ENCODE peak calls at places on chromosomes 13 and 19, in five cellular contexts. S, I, X, C and D are unnamed samples.

GRCh38 chr19:979318-979741 is 4.8 kb upstream of the WDR18 start:
- DNase-seq in S (no peak), I (no peak), X (no peak), C (no peak), D (no peak)

GRCh38 chr19:39759457-39760184 is 19.0 kb upstream of the LEUTX start:
- DNase-seq in S (no peak), I (no peak), X (no peak), C (no peak), D (no peak)

GRCh38 chr13:30725331-30726085 is 9.8 kb upstream of the ALOX5AP start:
- DNase-seq in S (no peak), I (peak; percentile 24), X (no peak), C (no peak), D (no peak)

GRCh38 chr13:106619688-106620555 is 52.0 kb upstream of the ARGLU1 start:
- DNase-seq in S (no peak), I (peak; percentile 63), X (no peak), C (no peak), D (no peak)

GRCh38 chr19:16232568-16232967 is 34.9 kb downstream of the AP1M1 start:
- DNase-seq in S (no peak), I (no peak), X (no peak), C (no peak), D (no peak)

GRCh38 chr13:69020120-69020519 is 1087.5 kb upstream of the ATXN8OS start:
- DNase-seq in S (no peak), I (no peak), X (no peak), C (no peak), D (no peak)

GRCh38 chr19:49590971-49591730 is at the start of gene PRR12:
- DNase-seq in S (peak; percentile 62), I (peak; percentile 59), X (peak; percentile 66), C (peak; percentile 78), D (peak; percentile 67)

GRCh38 chr13:66618702-66619101 is 611.4 kb downstream of the PCDH9 start:
- DNase-seq in S (no peak), I (no peak), X (no peak), C (no peak), D (no peak)

GRCh38 chr13:72384879-72385278 is 342.6 kb downstream of the MZT1 start:
- DNase-seq in S (no peak), I (no peak), X (no peak), C (no peak), D (no peak)

GRCh38 chr19:49496574-49497008 is 357 bp downstream of the RPS11 start:
- DNase-seq in S (no peak), I (no peak), X (no peak), C (no peak), D (no peak)

GRCh38 chr13:24892844-24893243 is 128.9 kb downstream of the RNF17 start:
- DNase-seq in S (no peak), I (no peak), X (no peak), C (no peak), D (no peak)

GRCh38 chr19:39997595-39998216 is 846 bp downstream of the ZNF546 start:
- DNase-seq in S (no peak), I (no peak), X (no peak), C (no peak), D (no peak)

GRCh38 chr19:45477713-45478453 is 10.1 kb downstream of the FOSB start:
- DNase-seq in S (no peak), I (no peak), X (no peak), C (peak; percentile 2), D (no peak)

GRCh38 chr13:91078093-91078679 is 269.3 kb upstream of the MIR17HG start:
- DNase-seq in S (no peak), I (no peak), X (no peak), C (no peak), D (no peak)

GRCh38 chr19:16605552-16605951 is 22.5 kb downstream of the MED26 start:
- DNase-seq in S (peak; percentile 48), I (no peak), X (no peak), C (no peak), D (peak; percentile 18)

GRCh38 chr13:54890976-54891375 is 1862.4 kb downstream of the OLFM4 start:
- DNase-seq in S (no peak), I (no peak), X (no peak), C (no peak), D (no peak)

GRCh38 chr19:572891-573825 is 762 bp downstream of the BSG start:
- DNase-seq in S (peak; percentile 43), I (peak; percentile 81), X (no peak), C (peak; percentile 82), D (peak; percentile 50)

GRCh38 chr13:95724252-95724651 is 47.3 kb downstream of the DNAJC3 start:
- DNase-seq in S (no peak), I (no peak), X (no peak), C (no peak), D (no peak)

GRCh38 chr19:52585101-52585500 is 15.0 kb downstream of the ZNF701 start:
- DNase-seq in S (no peak), I (no peak), X (no peak), C (no peak), D (no peak)

GRCh38 chr19:38650911-38651584 is 3.6 kb downstream of the ACTN4 start:
- DNase-seq in S (no peak), I (no peak), X (no peak), C (no peak), D (no peak)

GRCh38 chr13:114120486-114121430 is 11.7 kb downstream of the RASA3 start:
- DNase-seq in S (no peak), I (peak; percentile 51), X (no peak), C (no peak), D (no peak)

GRCh38 chr19:33175886-33176669 is 18.1 kb upstream of the LRP3 start:
- DNase-seq in S (no peak), I (peak; percentile 59), X (peak; percentile 20), C (peak; percentile 49), D (no peak)

GRCh38 chr19:33800012-33800680 is 3.5 kb downstream of the KCTD15 start:
- DNase-seq in S (no peak), I (no peak), X (no peak), C (no peak), D (no peak)

GRCh38 chr13:57568865-57569264 is 62.7 kb upstream of the PCDH17 start:
- DNase-seq in S (no peak), I (no peak), X (no peak), C (no peak), D (no peak)

GRCh38 chr19:2636897-2637683 is 65.4 kb downstream of the GNG7 start:
- DNase-seq in S (peak; percentile 69), I (peak; percentile 68), X (peak; percentile 73), C (peak; percentile 72), D (peak; percentile 21)

GRCh38 chr13:63840551-63841421 is 2425.1 kb upstream of the PCDH20 start:
- DNase-seq in S (no peak), I (no peak), X (no peak), C (peak; percentile 22), D (no peak)

GRCh38 chr13:55266644-55267043 is 1874.1 kb upstream of the PRR20A start:
- DNase-seq in S (no peak), I (no peak), X (no peak), C (no peak), D (no peak)

GRCh38 chr13:29859971-29860370 is 9.6 kb upstream of the UBL3 start:
- DNase-seq in S (no peak), I (no peak), X (no peak), C (no peak), D (no peak)

GRCh38 chr13:110593430-110594130 is 21.8 kb upstream of the NAXD start:
- DNase-seq in S (no peak), I (peak; percentile 37), X (no peak), C (no peak), D (no peak)

GRCh38 chr19:12757544-12758274 is 6.1 kb downstream of the BEST2 start:
- DNase-seq in S (peak; percentile 61), I (peak; percentile 88), X (peak; percentile 50), C (peak; percentile 77), D (peak; percentile 64)

GRCh38 chr13:113584870-113585671 is 518 bp downstream of the TFDP1 start:
- DNase-seq in S (no peak), I (peak; percentile 60), X (no peak), C (no peak), D (no peak)

GRCh38 chr19:19434483-19435045 is 29.1 kb downstream of the GATAD2A start:
- DNase-seq in S (peak; percentile 48), I (no peak), X (no peak), C (no peak), D (no peak)
- H3K27ac ChIP-seq in S (peak overlapping the region; percentile 82), I (no peak overlapping the region), X (no peak overlapping the region), C (peak overlapping the region; percentile 32), D (no peak overlapping the region)

DNA sequence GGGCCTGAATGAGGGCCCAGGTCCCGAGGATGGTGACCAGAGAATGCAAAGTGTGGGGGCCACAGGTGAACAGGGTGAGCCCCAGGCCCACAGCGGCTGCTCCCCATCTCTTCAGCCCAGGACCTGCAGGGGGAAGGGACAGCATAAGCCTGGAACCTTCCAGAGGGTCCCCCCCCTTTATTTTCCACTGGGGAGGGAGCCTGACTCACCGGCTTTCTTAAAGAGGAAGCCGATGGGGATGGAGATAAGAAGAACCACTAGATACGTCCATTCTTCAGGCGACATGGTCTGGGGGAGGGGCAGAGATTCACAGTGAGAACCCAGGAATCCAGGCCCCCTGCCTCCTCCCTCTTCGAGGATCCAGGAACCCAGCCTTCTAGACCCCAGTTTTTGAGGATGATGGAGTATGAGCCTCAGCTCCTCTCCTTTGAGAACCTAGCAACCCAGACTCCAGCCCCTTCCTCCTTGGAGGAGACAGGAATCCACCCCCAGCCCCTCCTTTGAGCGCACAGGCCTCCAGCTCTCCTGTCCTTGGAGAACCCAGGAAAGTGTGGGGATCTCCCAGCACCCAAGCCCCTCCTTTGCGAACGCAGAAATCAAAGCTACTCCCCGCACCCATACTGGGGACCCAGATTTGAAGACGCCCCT is 1.0 kb downstream of the MBOAT7 start:
- DNase-seq in S (no peak), I (no peak), X (peak; percentile 35), C (peak; percentile 44), D (no peak)
- H3K27ac ChIP-seq in S (peak overlapping the region; percentile 100), I (peak overlapping the region; percentile 91), X (no peak overlapping the region), C (peak overlapping the region; percentile 99), D (peak overlapping the region; percentile 98)

GRCh38 chr19:3655402-3656072 is 28.9 kb upstream of the CACTIN start:
- DNase-seq in S (no peak), I (peak; percentile 98), X (no peak), C (no peak), D (peak; percentile 33)
- H3K27ac ChIP-seq in S (no peak overlapping the region), I (peak overlapping the region; percentile 99), X (no peak overlapping the region), C (no peak overlapping the region), D (no peak overlapping the region)

GRCh38 chr19:4136680-4137088 is 12.8 kb upstream of the MAP2K2 start:
- DNase-seq in S (no peak), I (no peak), X (no peak), C (no peak), D (no peak)

GRCh38 chr19:4134351-4134750 is 10.4 kb upstream of the MAP2K2 start:
- DNase-seq in S (no peak), I (no peak), X (no peak), C (no peak), D (no peak)

DNA sequence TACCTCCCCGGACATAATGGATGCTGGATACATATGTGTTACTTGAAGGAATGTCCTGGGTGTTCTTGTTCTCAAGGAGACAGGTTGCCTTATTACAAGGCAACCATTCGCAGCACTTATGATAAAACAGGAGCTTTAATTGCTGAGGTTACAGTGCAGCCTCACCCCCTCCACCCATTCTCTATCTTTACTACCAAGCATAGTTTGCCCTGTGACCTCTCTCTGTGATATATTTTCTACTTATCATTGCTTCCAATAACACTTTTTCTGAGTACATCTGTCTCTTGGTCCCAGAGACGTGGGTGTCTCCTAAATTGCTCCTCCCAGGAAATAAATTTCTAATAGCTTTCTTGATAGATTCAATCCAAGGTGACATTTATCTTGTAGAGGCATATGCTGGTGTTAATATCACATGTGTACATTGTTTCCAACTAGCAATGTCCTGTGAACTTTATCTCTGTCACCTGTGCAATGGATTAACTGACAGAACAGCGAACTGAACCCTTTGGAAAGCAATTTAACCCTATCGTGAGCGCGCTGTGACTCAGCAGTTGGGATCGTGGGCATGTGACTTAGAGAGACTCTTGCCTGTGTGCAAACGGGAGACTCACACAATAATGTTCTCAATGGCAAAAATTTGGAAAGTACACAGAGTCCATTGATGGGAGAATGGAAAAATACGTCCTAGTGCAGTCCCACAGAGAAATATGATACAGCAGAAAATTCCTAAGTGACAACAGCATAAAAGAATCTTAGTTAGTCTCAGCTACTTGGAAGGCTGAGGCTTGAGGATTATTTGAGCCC is 6.9 kb upstream of the MAP2K2 start:
- DNase-seq in S (no peak), I (no peak), X (no peak), C (no peak), D (no peak)
- H3K27ac ChIP-seq in S (no peak overlapping the region), I (no peak overlapping the region), X (no peak overlapping the region), C (no peak overlapping the region), D (no peak overlapping the region)